ENCODE peak calls at places on chromosomes 16 and 17, in four cellular contexts. A is SK-N-SH, D is H1, W is WTC11. Q is an unnamed sample.

GRCh38 chr17:1639549-1639948 is 6.0 kb downstream of the SCARF1 start:
- DNase-seq in A (peak), D (no peak), W (no peak), Q (no peak)

GRCh38 chr17:18966831-18967624 is 15.1 kb downstream of the SLC5A10 start:
- DNase-seq in A (no peak), D (no peak), W (peak), Q (no peak)

GRCh38 chr17:19461139-19461538 is 50.1 kb downstream of the RNF112 start:
- DNase-seq in A (no peak), D (no peak), W (peak), Q (no peak)

GRCh38 chr17:45374501-45374900 is 57.7 kb upstream of the MAP3K14 start:
- DNase-seq in A (no peak), D (no peak), W (no peak), Q (no peak)

GRCh38 chr17:29800457-29800856 is 129.6 kb downstream of the SSH2 start:
- DNase-seq in A (no peak), D (no peak), W (no peak), Q (no peak)

GRCh38 chr16:17389392-17389791 is 81.4 kb downstream of the XYLT1 start:
- DNase-seq in A (no peak), D (no peak), W (no peak), Q (no peak)

GRCh38 chr17:57834146-57834741 is 15.6 kb downstream of the MRPS23 start:
- DNase-seq in A (peak), D (peak), W (peak), Q (no peak)

GRCh38 chr17:78953356-78954350 is 26.1 kb downstream of the LGALS3BP start:
- DNase-seq in A (peak), D (no peak), W (no peak), Q (no peak)

GRCh38 chr17:40311575-40311974 is 2.6 kb downstream of the RARA start:
- DNase-seq in A (no peak), D (no peak), W (peak), Q (no peak)

GRCh38 chr17:36947922-36948716 is 635 bp upstream of the AATF start:
- DNase-seq in A (no peak), D (no peak), W (no peak), Q (no peak)

GRCh38 chr17:41212524-41213169 is 13.8 kb upstream of the KRTAP9-2 start:
- DNase-seq in A (no peak), D (no peak), W (no peak), Q (no peak)

GRCh38 chr17:62625870-62626200 is 1.6 kb upstream of the MRC2 start:
- DNase-seq in A (peak), D (no peak), W (no peak), Q (no peak)

GRCh38 chr16:53576904-53577303 is 73.9 kb upstream of the AKTIP start:
- DNase-seq in A (no peak), D (no peak), W (no peak), Q (no peak)

GRCh38 chr16:61937646-61938045 is 98.6 kb downstream of the CDH8 start:
- DNase-seq in A (no peak), D (no peak), W (no peak), Q (no peak)

GRCh38 chr17:58335779-58336455 is 7.3 kb upstream of the TSPOAP1 start:
- DNase-seq in A (peak), D (no peak), W (no peak), Q (no peak)

GRCh38 chr16:75494696-75495601 is at the start of gene CHST6:
- DNase-seq in A (peak), D (no peak), W (peak), Q (peak)

GRCh38 chr17:74393323-74393942 is 26.1 kb downstream of the GPR142 start:
- DNase-seq in A (no peak), D (no peak), W (no peak), Q (no peak)

GRCh38 chr17:15946611-15947120 is 1.7 kb downstream of the ADORA2B start:
- DNase-seq in A (no peak), D (no peak), W (no peak), Q (no peak)

GRCh38 chr17:80730739-80731138 is 186.1 kb downstream of the RPTOR start:
- DNase-seq in A (no peak), D (no peak), W (no peak), Q (no peak)
- TF ChIP-seq TEAD4 in A (no peak), D (no peak), W (no peak), Q (no peak)

GRCh38 chr16:50692999-50693781 is at the start of gene NOD2:
- DNase-seq in A (peak), D (no peak), W (peak), Q (no peak)

GRCh38 chr16:50688867-50689266 is 4.5 kb upstream of the NOD2 start:
- DNase-seq in A (no peak), D (no peak), W (no peak), Q (no peak)

GRCh38 chr16:50688083-50688482 is 5.3 kb upstream of the NOD2 start:
- DNase-seq in A (no peak), D (no peak), W (no peak), Q (no peak)

GRCh38 chr16:50692644-50692998 is 785 bp upstream of the NOD2 start:
- DNase-seq in A (no peak), D (no peak), W (no peak), Q (no peak)

DNA sequence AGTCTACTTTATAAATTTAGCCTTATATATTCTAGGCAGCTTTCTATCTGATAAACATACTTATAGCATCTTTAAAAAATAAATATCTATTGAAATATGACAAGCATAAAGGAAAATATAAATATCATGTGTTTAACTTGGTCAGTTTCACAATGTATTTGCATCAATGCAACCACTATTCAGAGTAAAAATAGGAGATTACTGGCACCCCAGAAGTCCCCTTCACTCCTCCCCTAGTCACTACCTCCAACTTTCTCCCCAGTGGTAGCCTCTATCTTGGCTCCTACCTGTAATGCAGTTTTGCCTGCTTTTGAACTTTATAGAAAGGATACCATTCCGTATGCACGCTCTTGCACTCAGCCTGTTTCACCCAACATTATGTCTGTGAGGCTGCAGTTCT is 3.2 kb upstream of the NOD2 start:
- DNase-seq in A (no peak), D (no peak), W (no peak), Q (no peak)
- TF ChIP-seq TEAD4 in A (no peak), D (no peak), W (no peak), Q (no peak)

GRCh38 chr17:48378238-48378637 is 51.8 kb downstream of the SKAP1 start:
- DNase-seq in A (no peak), D (no peak), W (no peak), Q (no peak)
- TF ChIP-seq TEAD4 in A (no peak), D (no peak), W (no peak), Q (no peak)

GRCh38 chr16:66705790-66706505 is 9.4 kb upstream of the CMTM4 start:
- DNase-seq in A (no peak), D (no peak), W (no peak), Q (no peak)
- TF ChIP-seq TEAD4 in A (no peak), D (no peak), W (no peak), Q (no peak)